ENCODE peak calls at places on chromosomes 13 and 19, in seven cellular contexts. Y, Q, S, E, U, F and I are unnamed samples.

GRCh38 chr13:35514801-35515502 is 38.5 kb upstream of the MAB21L1 start:
- DNase-seq in U (no peak), Y (no peak), F (no peak), E (no peak), S (no peak), Q (no peak), I (no peak)

GRCh38 chr13:51435002-51435578 is 17.7 kb downstream of the INTS6 start:
- DNase-seq in S (no peak), E (no peak), Y (no peak), F (no peak), Q (peak), U (no peak), I (peak)

GRCh38 chr13:113143466-113144254 is 14.8 kb upstream of the PROZ start:
- DNase-seq in F (no peak), Y (no peak), U (no peak), Q (no peak), E (no peak), S (no peak), I (no peak)

GRCh38 chr19:22603518-22604440 is 30.3 kb upstream of the ZNF492 start:
- DNase-seq in E (no peak), Q (no peak), S (no peak), F (no peak), U (no peak), Y (no peak), I (no peak)

GRCh38 chr19:7600721-7601120 is 5.1 kb downstream of the CAMSAP3 start:
- DNase-seq in Y (no peak), F (no peak), E (no peak), S (no peak), U (no peak), Q (no peak), I (no peak)

GRCh38 chr19:10603084-10603872 is 16.2 kb upstream of the AP1M2 start:
- DNase-seq in Y (no peak), F (peak), S (peak), U (no peak), E (no peak), Q (peak), I (peak)

GRCh38 chr19:10517760-10518443 is 655 bp upstream of the S1PR5 start:
- DNase-seq in Q (peak), S (peak), U (no peak), E (no peak), Y (no peak), F (peak), I (peak)

GRCh38 chr13:50127017-50127725 is 111.9 kb downstream of the KCNRG start:
- DNase-seq in U (no peak), Q (peak), E (no peak), F (no peak), S (no peak), Y (peak), I (peak)

GRCh38 chr19:3548594-3548993 is 8.8 kb downstream of the MFSD12 start:
- DNase-seq in Y (no peak), E (no peak), S (no peak), Q (no peak), U (no peak), F (peak), I (no peak)

GRCh38 chr19:47573076-47574026 is at the start of gene ZNF541:
- DNase-seq in U (no peak), S (no peak), Q (peak), F (peak), Y (no peak), E (no peak), I (peak)